ENCODE peak calls at places on chromosomes 16 and 17, in five cellular contexts. M is astrocyte, N is HS-27A, O is M059J, Z is BJ. A is an unnamed sample.

GRCh38 chr17:76124582-76125390 is 16.3 kb downstream of the FOXJ1 start:
- DNase-seq in M (no peak), N (no peak), O (peak), Z (no peak), A (no peak)

GRCh38 chr16:48441863-48442279 is 56.7 kb upstream of the SIAH1 start:
- DNase-seq in M (no peak), N (no peak), O (no peak), Z (no peak), A (no peak)

GRCh38 chr17:44708401-44709263 is at the start of gene DBF4B:
- DNase-seq in M (peak), N (peak), O (peak), Z (peak), A (peak)

GRCh38 chr16:56938664-56939513 is 6.9 kb downstream of the HERPUD1 start:
- DNase-seq in M (no peak), N (no peak), O (no peak), Z (no peak), A (no peak)

GRCh38 chr16:67544844-67545664 is 16.4 kb downstream of the RIPOR1 start:
- DNase-seq in M (no peak), N (no peak), O (no peak), Z (no peak), A (no peak)

GRCh38 chr17:7988750-7989178 is 13.7 kb upstream of the GUCY2D start:
- DNase-seq in M (peak), N (peak), O (peak), Z (no peak), A (peak)

GRCh38 chr16:79653337-79654000 is 52.9 kb upstream of the MAF start:
- DNase-seq in M (peak), N (no peak), O (no peak), Z (no peak), A (no peak)

GRCh38 chr16:10121496-10121895 is 60.7 kb downstream of the GRIN2A start:
- DNase-seq in M (peak), N (no peak), O (peak), Z (peak), A (no peak)

GRCh38 chr17:49638818-49639217 is 39.1 kb downstream of the SPOP start:
- DNase-seq in M (peak), N (no peak), O (peak), Z (no peak), A (no peak)

GRCh38 chr16:27221576-27222498 is 18.5 kb downstream of the KDM8 start:
- DNase-seq in M (peak), N (no peak), O (peak), Z (peak), A (no peak)

GRCh38 chr17:3794890-3795757 is 5.9 kb downstream of the ITGAE start:
- DNase-seq in M (peak), N (no peak), O (peak), Z (no peak), A (no peak)

GRCh38 chr16:57690782-57691471 is 3.7 kb upstream of the DRC7 start:
- DNase-seq in M (no peak), N (no peak), O (no peak), Z (no peak), A (no peak)

GRCh38 chr16:20410153-20410723 is 904 bp downstream of the ACSM5 start:
- DNase-seq in M (no peak), N (no peak), O (peak), Z (no peak), A (no peak)

GRCh38 chr17:58756246-58757161 is 850 bp downstream of the PPM1E start:
- DNase-seq in M (peak), N (no peak), O (peak), Z (no peak), A (no peak)

GRCh38 chr16:2769675-2770056 is 7.4 kb downstream of the ELOB start:
- DNase-seq in M (no peak), N (no peak), O (no peak), Z (no peak), A (peak)

GRCh38 chr17:2947996-2948550 is 115.3 kb downstream of the OR1D5 start:
- DNase-seq in M (no peak), N (no peak), O (no peak), Z (no peak), A (no peak)

GRCh38 chr17:57861737-57862409 is 12.0 kb upstream of the MRPS23 start:
- DNase-seq in M (no peak), N (no peak), O (peak), Z (no peak), A (no peak)

GRCh38 chr17:72931163-72931562 is 161.3 kb downstream of the SLC39A11 start:
- DNase-seq in M (no peak), N (no peak), O (no peak), Z (no peak), A (no peak)

GRCh38 chr17:50129303-50129945 is 536 bp downstream of the SAMD14 start:
- DNase-seq in M (peak), N (no peak), O (peak), Z (no peak), A (no peak)

GRCh38 chr17:4854181-4854681 is 21.1 kb downstream of the MINK1 start:
- DNase-seq in M (peak), N (no peak), O (no peak), Z (no peak), A (no peak)

GRCh38 chr16:85556456-85557082 is 56.6 kb upstream of the GSE1 start:
- DNase-seq in M (no peak), N (no peak), O (peak), Z (no peak), A (no peak)

GRCh38 chr17:9054611-9055010 is 33.3 kb downstream of the NTN1 start:
- DNase-seq in M (no peak), N (no peak), O (no peak), Z (no peak), A (no peak)

GRCh38 chr16:70151391-70151790 is 22.2 kb upstream of the CLEC18C start:
- DNase-seq in M (no peak), N (no peak), O (no peak), Z (no peak), A (no peak)

GRCh38 chr17:6393368-6393952 is 41.5 kb downstream of the AIPL1 start:
- DNase-seq in M (no peak), N (no peak), O (peak), Z (no peak), A (no peak)

GRCh38 chr16:81137754-81138153 is 41.6 kb upstream of the GCSH start:
- DNase-seq in M (no peak), N (no peak), O (no peak), Z (no peak), A (no peak)